ENCODE peak calls at places on chromosomes 5 and 9, in eight cellular contexts. I, B, T, G, K, U, S and D are unnamed samples.

GRCh38 chr5:1522601-1523479 is 920 bp downstream of the LPCAT1 start:
- DNase-seq in I (peak; percentile 10), B (peak; percentile 74), T (no peak), G (peak; percentile 45), K (peak; percentile 7), U (peak; percentile 38), S (no peak), D (peak; percentile 63)

GRCh38 chr5:105882956-105883481 is 1787.7 kb downstream of the EFNA5 start:
- DNase-seq in I (no peak), B (no peak), T (no peak), G (no peak), K (no peak), U (no peak), S (no peak), D (no peak)

GRCh38 chr5:179258922-179259730 is 86.1 kb downstream of the ADAMTS2 start:
- DNase-seq in I (no peak), B (peak; percentile 73), T (no peak), G (peak; percentile 51), K (peak; percentile 3), U (peak; percentile 25), S (no peak), D (peak; percentile 76)

GRCh38 chr5:96080557-96080956 is 118.9 kb upstream of the ELL2 start:
- DNase-seq in I (no peak), B (no peak), T (no peak), G (no peak), K (no peak), U (no peak), S (no peak), D (no peak)

GRCh38 chr9:121650220-121651013 is 1.0 kb upstream of the DAB2IP start:
- DNase-seq in I (no peak), B (no peak), T (no peak), G (peak; percentile 87), K (peak; percentile 84), U (peak; percentile 61), S (peak; percentile 70), D (peak; percentile 81)

GRCh38 chr5:5929231-5929630 is 449.1 kb downstream of the MED10 start:
- DNase-seq in I (no peak), B (no peak), T (no peak), G (no peak), K (no peak), U (no peak), S (no peak), D (no peak)

GRCh38 chr5:1026700-1027621 is 18.4 kb downstream of the NKD2 start:
- DNase-seq in I (no peak), B (peak; percentile 72), T (no peak), G (no peak), K (no peak), U (no peak), S (no peak), D (peak; percentile 54)

GRCh38 chr5:96546120-96546519 is 113.1 kb upstream of the PCSK1 start:
- DNase-seq in I (no peak), B (no peak), T (no peak), G (no peak), K (no peak), U (no peak), S (no peak), D (no peak)

GRCh38 chr9:122263699-122264349 is 816 bp downstream of the RBM18 start:
- DNase-seq in I (no peak), B (no peak), T (no peak), G (no peak), K (no peak), U (no peak), S (no peak), D (no peak)

GRCh38 chr5:56409331-56410190 is 176.4 kb upstream of the ANKRD55 start:
- DNase-seq in I (no peak), B (no peak), T (peak; percentile 38), G (no peak), K (no peak), U (peak; percentile 67), S (no peak), D (no peak)

GRCh38 chr5:10859393-10860195 is 98.6 kb upstream of the DAP start:
- DNase-seq in I (no peak), B (no peak), T (no peak), G (no peak), K (no peak), U (no peak), S (no peak), D (no peak)

GRCh38 chr5:148805323-148806290 is 20.8 kb upstream of the ADRB2 start:
- DNase-seq in I (no peak), B (no peak), T (no peak), G (no peak), K (no peak), U (no peak), S (no peak), D (no peak)

GRCh38 chr9:97398999-97399758 is 12.7 kb upstream of the TDRD7 start:
- DNase-seq in I (no peak), B (no peak), T (peak; percentile 85), G (no peak), K (peak; percentile 86), U (peak; percentile 90), S (peak; percentile 71), D (no peak)

GRCh38 chr9:109255394-109255793 is 65.5 kb downstream of the EPB41L4B start:
- DNase-seq in I (no peak), B (no peak), T (no peak), G (no peak), K (no peak), U (no peak), S (no peak), D (no peak)

GRCh38 chr5:52693279-52693678 is 94.4 kb upstream of the ITGA1 start:
- DNase-seq in I (no peak), B (no peak), T (no peak), G (peak; percentile 20), K (peak; percentile 15), U (peak; percentile 28), S (no peak), D (peak; percentile 66)

GRCh38 chr9:34594177-34594576 is 4.7 kb upstream of the CNTFR start:
- DNase-seq in I (no peak), B (no peak), T (no peak), G (no peak), K (no peak), U (no peak), S (no peak), D (no peak)

GRCh38 chr5:156623381-156624040 is 226.6 kb upstream of the PPP1R2B start:
- DNase-seq in I (no peak), B (no peak), T (no peak), G (no peak), K (no peak), U (no peak), S (no peak), D (no peak)

GRCh38 chr5:30846171-30846570 is 347.3 kb upstream of the CDH6 start:
- DNase-seq in I (no peak), B (no peak), T (no peak), G (no peak), K (no peak), U (no peak), S (no peak), D (no peak)

GRCh38 chr5:668299-668995 is 24.7 kb downstream of the TPPP start:
- DNase-seq in I (no peak), B (peak; percentile 76), T (no peak), G (no peak), K (no peak), U (no peak), S (no peak), D (no peak)

GRCh38 chr5:173025651-173026050 is 30.5 kb upstream of the CREBRF start:
- DNase-seq in I (no peak), B (no peak), T (no peak), G (no peak), K (no peak), U (no peak), S (no peak), D (peak; percentile 21)

GRCh38 chr5:164742025-164742424 is 1236.6 kb downstream of the MAT2B start:
- DNase-seq in I (no peak), B (no peak), T (no peak), G (no peak), K (no peak), U (no peak), S (no peak), D (no peak)

GRCh38 chr5:31231171-31231570 is 37.7 kb downstream of the CDH6 start:
- DNase-seq in I (no peak), B (no peak), T (no peak), G (no peak), K (no peak), U (no peak), S (no peak), D (no peak)

GRCh38 chr5:113678924-113679575 is 165.6 kb downstream of the YTHDC2 start:
- DNase-seq in I (no peak), B (no peak), T (peak; percentile 41), G (no peak), K (peak; percentile 9), U (no peak), S (no peak), D (no peak)

GRCh38 chr9:14258840-14259239 is 55.1 kb downstream of the NFIB start:
- DNase-seq in I (no peak), B (no peak), T (no peak), G (no peak), K (no peak), U (no peak), S (no peak), D (no peak)

GRCh38 chr9:127575875-127576778 is 36.0 kb upstream of the STXBP1 start:
- DNase-seq in I (no peak), B (no peak), T (no peak), G (no peak), K (peak; percentile 68), U (no peak), S (no peak), D (no peak)

GRCh38 chr9:133252301-133252776 is 22.7 kb downstream of the ABO start:
- DNase-seq in I (no peak), B (no peak), T (no peak), G (no peak), K (peak; percentile 91), U (peak; percentile 73), S (no peak), D (no peak)
- TF ChIP-seq POLR2A in I (no peak), B (no peak), T (no peak), G (no peak), K (peak; percentile 64), U (no peak), S (no peak), D (no peak)

GRCh38 chr5:133331866-133332731 is 280.2 kb downstream of the FSTL4 start:
- DNase-seq in I (no peak), B (no peak), T (no peak), G (no peak), K (no peak), U (no peak), S (no peak), D (peak; percentile 48)
- TF ChIP-seq EP300 in I (no peak), B (no peak), T (no peak), G (no peak), K (no peak), U (no peak), S (no peak), D (no peak)

GRCh38 chr9:100425758-100426157 is 1.2 kb upstream of the MSANTD3 start:
- DNase-seq in I (no peak), B (no peak), T (no peak), G (no peak), K (no peak), U (no peak), S (no peak), D (no peak)
- TF ChIP-seq POLR2A in I (no peak), B (no peak), T (no peak), G (no peak), K (no peak), U (no peak), S (no peak), D (no peak)

DNA sequence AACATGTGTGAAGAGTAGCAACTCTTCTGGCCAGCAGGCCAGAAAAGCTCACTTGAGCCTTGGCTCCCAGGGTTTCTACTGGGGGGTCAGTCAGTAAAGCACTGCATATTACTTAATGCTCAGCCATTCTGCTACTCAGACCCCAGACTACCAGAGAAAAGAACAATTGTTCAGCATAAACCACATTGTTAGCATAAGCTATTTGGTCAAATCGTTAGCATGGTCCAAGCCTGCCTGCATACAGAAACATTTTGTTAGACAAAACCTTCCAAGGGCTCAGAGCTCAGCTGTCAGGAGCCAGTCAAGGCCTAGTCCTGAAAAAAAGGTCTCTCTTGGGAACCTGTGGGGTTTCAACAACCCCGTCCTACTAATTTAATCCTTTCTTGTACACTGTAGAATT is 449.3 kb downstream of the PRR16 start:
- DNase-seq in I (no peak), B (no peak), T (no peak), G (no peak), K (no peak), U (no peak), S (no peak), D (no peak)
- TF ChIP-seq EP300 in I (no peak), B (no peak), T (no peak), G (no peak), K (no peak), U (no peak), S (no peak), D (no peak)